ENCODE peak calls at places on chromosomes 2 and 18, in seven cellular contexts. V, H, B, K, Z, D and O are unnamed samples.

GRCh38 chr2:171986778-171987177 is 13.0 kb upstream of the METAP1D start:
- DNase-seq in V (no peak), Z (no peak), B (no peak), D (no peak), H (no peak), K (no peak), O (no peak)

GRCh38 chr2:36356199-36356989 is 816 bp downstream of the CRIM1 start:
- DNase-seq in H (no peak), Z (no peak), V (no peak), B (peak; percentile 41), K (peak; percentile 34), D (peak; percentile 63), O (no peak)

GRCh38 chr2:71736091-71736878 is 282.9 kb downstream of the DYSF start:
- DNase-seq in B (no peak), K (no peak), V (no peak), Z (no peak), H (no peak), D (no peak), O (no peak)

GRCh38 chr2:161116463-161116960 is 43.7 kb upstream of the TANK start:
- DNase-seq in K (no peak), H (no peak), Z (no peak), V (no peak), B (no peak), D (no peak), O (no peak)

GRCh38 chr2:109317471-109318090 is 188.6 kb downstream of the SH3RF3 start:
- DNase-seq in B (no peak), H (no peak), V (no peak), Z (no peak), K (peak; percentile 58), D (no peak), O (no peak)

GRCh38 chr18:10197097-10197496 is 257.3 kb upstream of the APCDD1 start:
- DNase-seq in H (no peak), B (no peak), K (no peak), D (no peak), V (no peak), Z (no peak), O (no peak)

GRCh38 chr2:7692657-7693161 is 775.5 kb downstream of the RNF144A start:
- DNase-seq in V (no peak), K (peak; percentile 53), Z (peak; percentile 96), H (no peak), D (no peak), B (no peak), O (no peak)

GRCh38 chr2:9398881-9399805 is 24.2 kb downstream of the ITGB1BP1 start:
- DNase-seq in K (no peak), D (no peak), B (no peak), H (peak; percentile 54), V (no peak), Z (no peak), O (no peak)

GRCh38 chr2:202726070-202726469 is 91.3 kb downstream of the FAM117B start:
- DNase-seq in B (no peak), K (no peak), V (no peak), D (no peak), H (no peak), Z (no peak), O (no peak)

GRCh38 chr2:215787565-215788178 is 225.7 kb downstream of the MREG start:
- DNase-seq in Z (no peak), K (no peak), V (no peak), B (no peak), H (no peak), D (no peak), O (no peak)

GRCh38 chr2:240300261-240300821 is 135.1 kb upstream of the GPC1 start:
- DNase-seq in K (no peak), D (no peak), H (no peak), Z (no peak), B (no peak), V (no peak), O (peak; percentile 82)

GRCh38 chr2:236639461-236639860 is 69.8 kb downstream of the ACKR3 start:
- DNase-seq in K (no peak), D (no peak), H (no peak), B (no peak), V (no peak), Z (no peak), O (no peak)

GRCh38 chr18:44771957-44772917 is 91.5 kb downstream of the SETBP1 start:
- DNase-seq in V (no peak), Z (no peak), D (no peak), H (no peak), B (no peak), K (no peak), O (no peak)

GRCh38 chr18:48348739-48349138 is 60.4 kb downstream of the ZBTB7C start:
- DNase-seq in B (no peak), D (no peak), Z (no peak), H (no peak), V (no peak), K (no peak), O (no peak)

GRCh38 chr2:216661639-216662375 is 28.6 kb downstream of the IGFBP2 start:
- DNase-seq in K (no peak), B (peak; percentile 14), D (no peak), H (no peak), Z (no peak), V (no peak), O (no peak)

GRCh38 chr2:240466579-240467148 is 31.2 kb downstream of the GPC1 start:
- DNase-seq in D (no peak), H (no peak), B (no peak), K (no peak), Z (no peak), V (no peak), O (no peak)

GRCh38 chr2:233179848-233180368 is 71.6 kb upstream of the ATG16L1 start:
- DNase-seq in K (no peak), V (no peak), D (no peak), H (no peak), B (no peak), Z (no peak), O (no peak)